ENCODE peak calls at places on chromosomes 7 and 10, in six cellular contexts. One of them, this sample, is unnamed. For H3K36me3, the result is how much of the 10 kb centered on the place peaks cover.

GRCh38 chr7:6505685-6506559 is 45.3 kb downstream of the GRID2IP start:
- DNase-seq in CD8-positive, alpha-beta T cell: no peak
- DNase-seq in BE2C: peak
- DNase-seq in cardiac muscle cell: no peak
- DNase-seq in neural progenitor cell: no peak
- DNase-seq in stomach: no peak
- DNase-seq in this sample: no peak

GRCh38 chr10:118607768-118608354 is 12.4 kb upstream of the PRLHR start:
- DNase-seq in cardiac muscle cell: no peak
- DNase-seq in BE2C: no peak
- DNase-seq in stomach: no peak
- DNase-seq in neural progenitor cell: no peak
- DNase-seq in CD8-positive, alpha-beta T cell: no peak
- DNase-seq in this sample: no peak

GRCh38 chr7:76352193-76352592 is 6.6 kb downstream of the YWHAG start:
- DNase-seq in stomach: no peak
- DNase-seq in CD8-positive, alpha-beta T cell: no peak
- DNase-seq in cardiac muscle cell: no peak
- DNase-seq in neural progenitor cell: no peak
- DNase-seq in BE2C: no peak
- DNase-seq in this sample: no peak

GRCh38 chr7:112723416-112723815 is 66.8 kb downstream of the TMEM168 start:
- DNase-seq in CD8-positive, alpha-beta T cell: no peak
- DNase-seq in cardiac muscle cell: no peak
- DNase-seq in stomach: no peak
- DNase-seq in neural progenitor cell: no peak
- DNase-seq in BE2C: no peak
- DNase-seq in this sample: no peak

GRCh38 chr7:46685051-46685450 is 764.0 kb upstream of the IGFBP3 start:
- DNase-seq in BE2C: no peak
- DNase-seq in neural progenitor cell: no peak
- DNase-seq in stomach: no peak
- DNase-seq in CD8-positive, alpha-beta T cell: no peak
- DNase-seq in cardiac muscle cell: no peak
- DNase-seq in this sample: no peak

GRCh38 chr10:132847416-132847777 is 61.5 kb upstream of the NKX6-2 start:
- DNase-seq in BE2C: no peak
- DNase-seq in neural progenitor cell: no peak
- DNase-seq in cardiac muscle cell: no peak
- DNase-seq in CD8-positive, alpha-beta T cell: no peak
- DNase-seq in stomach: no peak
- DNase-seq in this sample: no peak

GRCh38 chr10:129626801-129627434 is 159.9 kb downstream of the MGMT start:
- DNase-seq in BE2C: no peak
- DNase-seq in cardiac muscle cell: peak
- DNase-seq in stomach: no peak
- DNase-seq in neural progenitor cell: no peak
- DNase-seq in CD8-positive, alpha-beta T cell: no peak
- DNase-seq in this sample: no peak

GRCh38 chr7:155804897-155805825 is 7.1 kb downstream of the SHH start:
- DNase-seq in BE2C: peak
- DNase-seq in cardiac muscle cell: peak
- DNase-seq in CD8-positive, alpha-beta T cell: peak
- DNase-seq in stomach: peak
- DNase-seq in neural progenitor cell: peak
- DNase-seq in this sample: peak

GRCh38 chr10:3692331-3692860 is 92.6 kb downstream of the KLF6 start:
- DNase-seq in stomach: no peak
- DNase-seq in neural progenitor cell: no peak
- DNase-seq in BE2C: no peak
- DNase-seq in cardiac muscle cell: peak
- DNase-seq in CD8-positive, alpha-beta T cell: no peak
- DNase-seq in this sample: no peak

GRCh38 chr7:78473011-78473410 is 674.4 kb downstream of the PHTF2 start:
- DNase-seq in cardiac muscle cell: no peak
- DNase-seq in CD8-positive, alpha-beta T cell: no peak
- DNase-seq in BE2C: no peak
- DNase-seq in neural progenitor cell: no peak
- DNase-seq in stomach: no peak
- DNase-seq in this sample: no peak

GRCh38 chr7:94578615-94579014 is 69.0 kb downstream of the CASD1 start:
- DNase-seq in stomach: no peak
- DNase-seq in BE2C: no peak
- DNase-seq in CD8-positive, alpha-beta T cell: no peak
- DNase-seq in neural progenitor cell: no peak
- DNase-seq in cardiac muscle cell: no peak
- DNase-seq in this sample: no peak

GRCh38 chr7:7157887-7158271 is 24.5 kb upstream of the C1GALT1 start:
- DNase-seq in cardiac muscle cell: peak
- DNase-seq in CD8-positive, alpha-beta T cell: no peak
- DNase-seq in BE2C: no peak
- DNase-seq in neural progenitor cell: no peak
- DNase-seq in stomach: no peak
- DNase-seq in this sample: no peak

GRCh38 chr10:132142396-132143161 is 44.2 kb upstream of the DPYSL4 start:
- DNase-seq in BE2C: peak
- DNase-seq in CD8-positive, alpha-beta T cell: peak
- DNase-seq in cardiac muscle cell: peak
- DNase-seq in neural progenitor cell: peak
- DNase-seq in stomach: peak
- DNase-seq in this sample: peak

GRCh38 chr10:58291538-58292174 is 22.7 kb downstream of the CISD1 start:
- DNase-seq in neural progenitor cell: peak
- DNase-seq in CD8-positive, alpha-beta T cell: peak
- DNase-seq in cardiac muscle cell: peak
- DNase-seq in stomach: no peak
- DNase-seq in BE2C: peak
- DNase-seq in this sample: no peak

GRCh38 chr10:69439350-69439739 is 11.9 kb upstream of the TSPAN15 start:
- DNase-seq in CD8-positive, alpha-beta T cell: no peak
- DNase-seq in cardiac muscle cell: no peak
- DNase-seq in BE2C: no peak
- DNase-seq in neural progenitor cell: no peak
- DNase-seq in stomach: no peak
- DNase-seq in this sample: no peak

GRCh38 chr7:142855401-142855743 is 496 bp downstream of the EPHB6 start:
- DNase-seq in CD8-positive, alpha-beta T cell: no peak
- DNase-seq in neural progenitor cell: peak
- DNase-seq in cardiac muscle cell: peak
- DNase-seq in BE2C: no peak
- DNase-seq in stomach: no peak
- DNase-seq in this sample: no peak

GRCh38 chr7:15602236-15602635 is 40.4 kb upstream of the AGMO start:
- DNase-seq in BE2C: no peak
- DNase-seq in cardiac muscle cell: peak
- DNase-seq in CD8-positive, alpha-beta T cell: no peak
- DNase-seq in neural progenitor cell: no peak
- DNase-seq in stomach: no peak
- DNase-seq in this sample: no peak

GRCh38 chr7:15603124-15603523 is 41.3 kb upstream of the AGMO start:
- DNase-seq in BE2C: no peak
- DNase-seq in neural progenitor cell: no peak
- DNase-seq in cardiac muscle cell: peak
- DNase-seq in stomach: no peak
- DNase-seq in CD8-positive, alpha-beta T cell: no peak
- DNase-seq in this sample: no peak

GRCh38 chr7:15604166-15604565 is 42.4 kb upstream of the AGMO start:
- DNase-seq in BE2C: no peak
- DNase-seq in neural progenitor cell: no peak
- DNase-seq in CD8-positive, alpha-beta T cell: no peak
- DNase-seq in cardiac muscle cell: no peak
- DNase-seq in stomach: no peak
- DNase-seq in this sample: no peak

GRCh38 chr7:15594461-15594860 is 32.6 kb upstream of the AGMO start:
- DNase-seq in neural progenitor cell: no peak
- DNase-seq in CD8-positive, alpha-beta T cell: no peak
- DNase-seq in cardiac muscle cell: no peak
- DNase-seq in stomach: no peak
- DNase-seq in BE2C: no peak
- DNase-seq in this sample: no peak

GRCh38 chr7:15600298-15600697 is 38.5 kb upstream of the AGMO start:
- DNase-seq in stomach: no peak
- DNase-seq in cardiac muscle cell: no peak
- DNase-seq in CD8-positive, alpha-beta T cell: no peak
- DNase-seq in BE2C: no peak
- DNase-seq in neural progenitor cell: no peak
- DNase-seq in this sample: no peak
- H3K36me3 ChIP-seq in stomach: under half
- H3K36me3 ChIP-seq in cardiac muscle cell: under half
- H3K36me3 ChIP-seq in CD8-positive, alpha-beta T cell: under half
- H3K36me3 ChIP-seq in BE2C: under half
- H3K36me3 ChIP-seq in neural progenitor cell: under half
- H3K36me3 ChIP-seq in this sample: under half

GRCh38 chr10:99435986-99436633 is 5.7 kb upstream of the GOT1 start:
- DNase-seq in cardiac muscle cell: peak
- DNase-seq in CD8-positive, alpha-beta T cell: no peak
- DNase-seq in neural progenitor cell: peak
- DNase-seq in stomach: no peak
- DNase-seq in BE2C: no peak
- DNase-seq in this sample: peak
- TF ChIP-seq CTCF in cardiac muscle cell: peak
- TF ChIP-seq CTCF in CD8-positive, alpha-beta T cell: peak
- TF ChIP-seq CTCF in neural progenitor cell: peak
- TF ChIP-seq CTCF in stomach: peak
- TF ChIP-seq CTCF in BE2C: peak
- TF ChIP-seq CTCF in this sample: peak

DNA sequence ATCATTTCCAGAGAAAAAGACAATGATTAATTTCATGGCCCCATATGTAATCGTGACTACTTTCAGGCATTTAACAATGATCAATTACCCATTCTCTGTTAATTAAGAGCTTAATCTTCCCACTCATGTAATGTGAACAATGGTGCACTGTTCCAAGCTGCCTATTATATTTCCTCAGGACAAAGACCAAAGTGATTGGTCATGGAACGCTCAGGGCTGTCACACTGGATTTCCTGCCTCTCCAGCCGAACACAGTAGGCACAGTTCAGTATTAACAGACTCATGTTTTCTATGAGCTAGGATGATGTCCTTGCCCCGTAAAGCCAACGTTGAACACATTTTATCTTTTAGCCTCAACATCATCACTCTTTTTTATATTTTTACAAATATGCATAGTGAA is 142.7 kb upstream of the FZD8 start:
- DNase-seq in neural progenitor cell: no peak
- DNase-seq in cardiac muscle cell: no peak
- DNase-seq in BE2C: no peak
- DNase-seq in stomach: no peak
- DNase-seq in CD8-positive, alpha-beta T cell: no peak
- DNase-seq in this sample: no peak
- H3K36me3 ChIP-seq in neural progenitor cell: under half
- H3K36me3 ChIP-seq in cardiac muscle cell: under half
- H3K36me3 ChIP-seq in BE2C: under half
- H3K36me3 ChIP-seq in stomach: under half
- H3K36me3 ChIP-seq in CD8-positive, alpha-beta T cell: under half
- H3K36me3 ChIP-seq in this sample: under half

DNA sequence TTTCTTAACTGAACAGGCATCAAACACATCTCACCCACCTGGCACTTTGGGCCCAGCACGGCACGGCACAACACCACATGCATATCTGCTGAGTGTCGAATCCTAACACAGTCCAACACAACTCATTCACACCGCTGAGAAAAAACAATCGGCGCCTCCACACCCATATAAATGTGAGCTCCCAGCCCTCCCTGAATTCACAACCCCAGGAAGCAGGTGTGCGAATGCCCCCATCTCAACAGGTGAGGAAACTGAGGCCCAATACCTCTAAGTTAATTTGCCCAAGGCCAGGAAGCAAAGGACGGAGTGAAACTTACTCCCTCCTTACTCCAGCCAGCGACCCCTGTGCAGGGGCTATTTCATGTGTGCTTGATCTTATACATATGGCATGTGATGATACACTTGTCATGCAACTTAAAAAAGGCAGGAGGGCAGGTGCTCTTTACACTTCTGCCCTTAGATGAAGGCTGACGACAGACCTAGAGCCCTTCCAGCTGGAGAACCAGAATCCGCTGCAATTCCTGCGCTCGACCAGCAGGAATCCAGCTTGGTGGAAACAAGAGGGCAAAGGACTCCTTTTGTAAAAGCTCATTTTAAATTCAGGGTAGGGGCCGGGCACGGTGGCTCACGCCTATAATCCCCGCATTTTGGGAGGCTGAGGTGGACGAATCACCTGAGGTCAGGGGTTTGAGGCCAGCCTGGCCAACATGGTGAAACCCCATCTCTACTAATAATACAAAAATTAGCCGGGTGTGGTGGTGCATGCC is 116.0 kb downstream of the LARP4B start:
- DNase-seq in BE2C: no peak
- DNase-seq in stomach: no peak
- DNase-seq in neural progenitor cell: peak
- DNase-seq in CD8-positive, alpha-beta T cell: no peak
- DNase-seq in cardiac muscle cell: no peak
- DNase-seq in this sample: no peak
- TF ChIP-seq CTCF in BE2C: peak
- TF ChIP-seq CTCF in stomach: no peak
- TF ChIP-seq CTCF in neural progenitor cell: peak
- TF ChIP-seq CTCF in CD8-positive, alpha-beta T cell: no peak
- TF ChIP-seq CTCF in cardiac muscle cell: no peak
- TF ChIP-seq CTCF in this sample: no peak

DNA sequence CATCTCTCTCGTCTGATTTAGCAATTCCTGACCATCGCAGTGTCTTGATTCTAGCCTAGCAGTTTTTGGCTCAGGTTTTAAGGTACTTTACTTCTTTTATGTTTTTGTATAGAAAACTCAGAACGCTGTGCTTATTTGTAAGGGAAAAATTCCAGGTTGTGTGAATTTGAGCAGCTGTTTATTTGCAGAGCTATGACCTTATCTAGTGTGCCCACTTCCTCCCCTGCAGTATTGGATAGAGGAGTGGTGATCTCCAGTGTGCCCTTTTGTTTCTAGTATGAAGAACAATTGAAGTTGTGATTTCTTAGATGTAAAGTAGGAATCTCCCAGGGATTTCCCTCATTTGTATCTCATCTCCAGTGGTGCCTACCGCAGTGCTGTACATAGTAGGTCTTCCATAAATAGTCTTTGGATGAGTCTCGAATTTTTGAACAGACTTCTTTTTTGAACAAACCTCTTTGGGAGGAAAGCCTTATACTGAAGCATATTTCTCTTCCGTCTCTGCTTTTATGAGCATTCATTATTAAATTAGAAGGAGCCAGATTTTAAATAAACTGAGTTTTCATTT is 40.0 kb downstream of the GARS1 start:
- DNase-seq in CD8-positive, alpha-beta T cell: no peak
- DNase-seq in stomach: no peak
- DNase-seq in cardiac muscle cell: no peak
- DNase-seq in BE2C: no peak
- DNase-seq in neural progenitor cell: no peak
- DNase-seq in this sample: no peak
- H3K36me3 ChIP-seq in CD8-positive, alpha-beta T cell: under half
- H3K36me3 ChIP-seq in stomach: under half
- H3K36me3 ChIP-seq in cardiac muscle cell: under half
- H3K36me3 ChIP-seq in BE2C: half or more
- H3K36me3 ChIP-seq in neural progenitor cell: under half
- H3K36me3 ChIP-seq in this sample: under half

GRCh38 chr10:91208645-91209044 is 11.8 kb upstream of the PCGF5 start:
- DNase-seq in stomach: no peak
- DNase-seq in CD8-positive, alpha-beta T cell: no peak
- DNase-seq in cardiac muscle cell: no peak
- DNase-seq in neural progenitor cell: no peak
- DNase-seq in BE2C: no peak
- DNase-seq in this sample: no peak
- TF ChIP-seq CTCF in stomach: no peak
- TF ChIP-seq CTCF in CD8-positive, alpha-beta T cell: no peak
- TF ChIP-seq CTCF in cardiac muscle cell: no peak
- TF ChIP-seq CTCF in neural progenitor cell: no peak
- TF ChIP-seq CTCF in BE2C: no peak
- TF ChIP-seq CTCF in this sample: no peak